ENCODE peak calls at places on chromosomes 2 and 18, in five cellular contexts. V, Z, U, E and I are unnamed samples.

GRCh38 chr18:12245793-12246135 is 8.4 kb upstream of the CIDEA start:
- DNase-seq in Z (no peak), E (no peak), V (no peak), U (no peak), I (no peak)

GRCh38 chr2:8257502-8257901 is 424.4 kb upstream of the ID2 start:
- DNase-seq in Z (no peak), U (no peak), V (no peak), E (no peak), I (no peak)

GRCh38 chr2:29361255-29361654 is 246.0 kb downstream of the CLIP4 start:
- DNase-seq in Z (no peak), V (no peak), U (no peak), E (no peak), I (no peak)

GRCh38 chr2:221444106-221444505 is 128.0 kb downstream of the EPHA4 start:
- DNase-seq in Z (peak), V (no peak), U (no peak), E (peak), I (no peak)

GRCh38 chr18:48073231-48073930 is 142.9 kb upstream of the SMAD2 start:
- DNase-seq in Z (no peak), U (peak), E (no peak), V (no peak), I (no peak)

GRCh38 chr2:61017003-61017555 is 441 bp upstream of the PEX13 start:
- DNase-seq in Z (peak), U (peak), E (peak), V (peak), I (peak)

GRCh38 chr2:7886665-7887064 is 795.2 kb upstream of the ID2 start:
- DNase-seq in E (no peak), Z (no peak), U (no peak), V (no peak), I (no peak)

GRCh38 chr2:224729435-224729834 is 13.3 kb upstream of the CCDC195 start:
- DNase-seq in V (no peak), E (no peak), Z (no peak), U (no peak), I (no peak)

GRCh38 chr2:230408244-230408842 is 7.7 kb upstream of the SP100 start:
- DNase-seq in V (no peak), E (no peak), Z (no peak), U (no peak), I (no peak)

GRCh38 chr18:61741881-61742280 is 150.9 kb downstream of the RNF152 start:
- DNase-seq in V (no peak), Z (no peak), E (no peak), U (no peak), I (no peak)

GRCh38 chr2:66489433-66489832 is 54.5 kb downstream of the MEIS1 start:
- DNase-seq in E (no peak), Z (no peak), V (no peak), U (peak), I (no peak)

GRCh38 chr2:69686855-69687254 is 43.3 kb upstream of the AAK1 start:
- DNase-seq in U (no peak), E (no peak), Z (no peak), V (no peak), I (no peak)

GRCh38 chr2:161136696-161137324 is 23.4 kb upstream of the TANK start:
- DNase-seq in V (no peak), Z (no peak), E (no peak), U (no peak), I (no peak)

GRCh38 chr18:48217306-48218250 is 191.6 kb downstream of the ZBTB7C start:
- DNase-seq in Z (no peak), U (peak), V (no peak), E (no peak), I (no peak)

GRCh38 chr2:188345020-188345419 is 53.3 kb downstream of the GULP1 start:
- DNase-seq in U (no peak), Z (no peak), V (no peak), E (no peak), I (no peak)

GRCh38 chr18:54162431-54162830 is 62.0 kb downstream of the MBD2 start:
- DNase-seq in V (no peak), E (no peak), Z (no peak), U (no peak), I (no peak)

GRCh38 chr2:118386636-118387302 is 298.5 kb downstream of the INSIG2 start:
- DNase-seq in Z (no peak), E (peak), U (no peak), V (no peak), I (no peak)

GRCh38 chr2:9763356-9764152 is 79.7 kb upstream of the TAF1B start:
- DNase-seq in E (no peak), Z (no peak), U (no peak), V (no peak), I (no peak)

GRCh38 chr2:32491346-32491745 is 134.5 kb downstream of the BIRC6 start:
- DNase-seq in U (no peak), V (no peak), E (no peak), Z (no peak), I (no peak)

GRCh38 chr2:25981596-25982272 is 563 bp downstream of the KIF3C start:
- DNase-seq in E (no peak), U (no peak), V (no peak), Z (no peak), I (no peak)

GRCh38 chr18:48539406-48540328 is 836 bp downstream of the CTIF start:
- DNase-seq in U (peak), V (peak), Z (peak), E (no peak), I (no peak)

GRCh38 chr2:26640331-26640745 is 828 bp downstream of the CIB4 start:
- DNase-seq in U (no peak), E (no peak), Z (peak), V (no peak), I (no peak)

GRCh38 chr2:10792660-10793400 is 19.8 kb downstream of the PDIA6 start:
- DNase-seq in U (peak), E (no peak), V (no peak), Z (no peak), I (no peak)
- TF ChIP-seq CTCF in U (peak), E (peak), V (no peak), Z (no peak), I (no peak)

GRCh38 chr2:159606287-159606686 is 10.1 kb downstream of the BAZ2B start:
- DNase-seq in Z (no peak), U (no peak), V (no peak), E (no peak), I (no peak)
- TF ChIP-seq CTCF in Z (no peak), U (no peak), V (no peak), E (no peak), I (no peak)

DNA sequence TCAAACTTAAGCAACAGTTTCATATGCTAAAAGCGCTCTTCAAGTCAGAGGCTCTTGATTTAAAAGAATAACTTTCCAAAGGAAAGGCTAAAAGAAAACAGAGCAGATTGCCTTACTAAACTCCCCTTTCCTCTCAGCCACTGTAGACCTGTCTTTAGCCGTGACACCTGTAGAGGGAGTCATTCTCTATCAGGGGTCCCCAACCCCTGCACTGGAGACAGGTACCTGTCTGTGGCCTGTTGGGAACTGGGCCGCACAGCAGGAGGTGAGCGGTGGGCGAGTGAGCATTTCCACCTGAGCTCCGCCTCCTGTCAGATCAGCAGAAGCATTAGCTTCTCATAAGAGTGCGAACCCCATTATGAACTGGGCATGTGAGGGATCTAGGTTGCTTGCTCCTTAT is 9.6 kb downstream of the SLC14A1 start:
- DNase-seq in U (peak), V (no peak), E (no peak), Z (no peak), I (no peak)
- TF ChIP-seq CTCF in U (peak), V (no peak), E (no peak), Z (no peak), I (no peak)

DNA sequence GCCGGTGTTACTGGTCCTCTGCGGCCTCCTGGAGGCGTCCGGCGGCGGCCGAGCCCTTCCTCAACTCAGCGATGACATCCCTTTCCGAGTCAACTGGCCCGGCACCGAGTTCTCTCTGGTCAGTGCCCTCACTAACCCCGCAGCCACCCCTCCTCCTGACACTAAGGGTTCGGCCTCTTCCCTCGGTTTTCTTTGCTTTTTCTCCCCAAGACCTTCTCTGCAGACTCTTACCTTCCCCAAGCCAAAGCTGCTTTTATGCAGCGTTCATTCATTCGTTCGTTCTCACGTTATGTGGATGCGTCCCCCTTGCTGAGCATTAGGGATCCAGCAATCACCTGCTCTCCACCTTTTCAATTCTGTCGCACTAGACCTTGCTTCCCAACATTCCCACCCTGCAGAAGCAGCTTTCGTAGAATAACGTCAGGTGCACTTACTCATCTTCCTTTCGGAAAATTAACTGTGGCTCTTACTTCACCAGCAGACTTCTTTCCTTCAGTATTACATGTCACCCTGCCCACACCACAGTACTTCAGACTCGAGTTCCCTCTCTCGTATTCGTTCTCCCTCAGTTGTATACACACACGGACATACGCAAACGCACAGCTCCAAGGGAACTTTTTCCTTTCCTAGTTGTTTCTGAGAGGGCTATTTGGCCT is 539 bp downstream of the ERLEC1 start:
- DNase-seq in E (no peak), Z (no peak), V (no peak), U (no peak), I (no peak)
- TF ChIP-seq CTCF in E (no peak), Z (no peak), V (no peak), U (no peak), I (no peak)

DNA sequence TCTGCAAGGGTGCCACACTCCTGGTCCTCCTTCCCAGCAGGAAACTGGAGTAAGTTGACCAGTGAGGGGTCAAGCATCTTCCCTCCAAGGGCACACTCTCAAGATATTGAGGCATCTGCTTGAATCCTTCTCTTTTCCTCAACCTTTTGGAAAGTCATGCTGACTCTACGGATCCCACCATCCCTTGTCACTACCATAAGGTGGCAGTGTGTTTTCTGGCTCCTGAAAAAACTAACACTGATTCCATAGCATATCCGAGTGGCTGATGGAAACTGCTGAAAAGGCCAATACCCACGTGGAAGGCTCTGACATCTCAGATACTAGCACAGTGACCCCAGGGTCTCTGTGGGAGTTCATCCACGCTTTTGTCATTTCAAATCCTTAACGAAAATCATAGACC is 37.1 kb downstream of the GPR45 start:
- DNase-seq in E (no peak), U (no peak), Z (no peak), V (no peak), I (no peak)
- TF ChIP-seq CTCF in E (no peak), U (peak), Z (no peak), V (no peak), I (no peak)